ENCODE peak calls at places on chromosomes 11 and 22, in six cellular contexts. Y is esophagus squamous epithelium, J is left lung, F is heart left ventricle, A is pancreas, N is cardiac muscle cell. U is an unnamed sample. For H3K27me3, the result is how much of the 10 kb centered on the place peaks cover.

GRCh38 chr11:46649180-46649738 is 31.9 kb downstream of the ATG13 start:
- DNase-seq in Y (no peak), J (no peak), F (peak), A (no peak), N (peak), U (no peak)

GRCh38 chr11:114796954-114797721 is 118.8 kb downstream of the NXPE2 start:
- DNase-seq in Y (no peak), J (no peak), F (peak), A (no peak), N (no peak), U (no peak)

GRCh38 chr11:89293966-89294679 is 116.4 kb downstream of the TYR start:
- DNase-seq in Y (no peak), J (peak), F (peak), A (peak), N (peak), U (no peak)

GRCh38 chr11:22875869-22876473 is 15.7 kb upstream of the CCDC179 start:
- DNase-seq in Y (no peak), J (no peak), F (peak), A (peak), N (peak), U (peak)

GRCh38 chr11:100445231-100445735 is 241.8 kb upstream of the ARHGAP42 start:
- DNase-seq in Y (no peak), J (no peak), F (peak), A (no peak), N (peak), U (no peak)

GRCh38 chr11:92388380-92388779 is 163.8 kb downstream of the FAT3 start:
- DNase-seq in Y (no peak), J (no peak), F (no peak), A (no peak), N (no peak), U (no peak)

GRCh38 chr11:124884340-124884739 is 13.3 kb downstream of the ROBO4 start:
- DNase-seq in Y (no peak), J (no peak), F (no peak), A (no peak), N (no peak), U (no peak)

GRCh38 chr11:89177691-89178231 is at the start of gene TYR:
- DNase-seq in Y (no peak), J (no peak), F (no peak), A (no peak), N (no peak), U (no peak)

GRCh38 chr11:111729441-111729840 is 36.7 kb downstream of the PPP2R1B start:
- DNase-seq in Y (no peak), J (no peak), F (no peak), A (no peak), N (no peak), U (no peak)

GRCh38 chr11:90220391-90220790 is 2.5 kb downstream of the CHORDC1 start:
- DNase-seq in Y (no peak), J (no peak), F (no peak), A (no peak), N (peak), U (no peak)

GRCh38 chr11:57792060-57792541 is 30.5 kb downstream of the CTNND1 start:
- DNase-seq in Y (peak), J (peak), F (peak), A (no peak), N (peak), U (peak)

GRCh38 chr22:46063861-46064235 is 86.5 kb upstream of the PPARA start:
- DNase-seq in Y (no peak), J (peak), F (no peak), A (peak), N (no peak), U (no peak)

GRCh38 chr11:103671143-103671651 is 365.2 kb upstream of the DDI1 start:
- DNase-seq in Y (no peak), J (no peak), F (no peak), A (no peak), N (no peak), U (no peak)

GRCh38 chr11:71425851-71426250 is 22.3 kb downstream of the DHCR7 start:
- DNase-seq in Y (no peak), J (no peak), F (no peak), A (no peak), N (no peak), U (no peak)

GRCh38 chr11:2574553-2575535 is 125.0 kb downstream of the KCNQ1OT1 start:
- DNase-seq in Y (no peak), J (peak), F (no peak), A (peak), N (peak), U (no peak)

GRCh38 chr11:8099291-8099899 is 18.4 kb downstream of the TUB start:
- DNase-seq in Y (no peak), J (no peak), F (peak), A (peak), N (peak), U (peak)

GRCh38 chr11:107563702-107564101 is 1.8 kb downstream of the ALKBH8 start:
- DNase-seq in Y (no peak), J (no peak), F (peak), A (no peak), N (peak), U (no peak)

GRCh38 chr11:94853836-94854235 is 85.7 kb downstream of the AMOTL1 start:
- DNase-seq in Y (no peak), J (no peak), F (no peak), A (no peak), N (no peak), U (no peak)

GRCh38 chr22:25134451-25134850 is 65.2 kb upstream of the CRYBB3 start:
- DNase-seq in Y (no peak), J (no peak), F (no peak), A (no peak), N (no peak), U (no peak)

GRCh38 chr11:65578667-65579066 is 2.8 kb downstream of the EHBP1L1 start:
- DNase-seq in Y (no peak), J (no peak), F (no peak), A (no peak), N (no peak), U (no peak)

GRCh38 chr11:46381046-46381835 is at the start of gene MDK:
- DNase-seq in Y (no peak), J (peak), F (no peak), A (peak), N (peak), U (no peak)

GRCh38 chr11:92917927-92918326 is 51.5 kb upstream of the MTNR1B start:
- DNase-seq in Y (no peak), J (no peak), F (no peak), A (no peak), N (no peak), U (no peak)

GRCh38 chr11:63837719-63838118 is 1.2 kb upstream of the MARK2 start:
- DNase-seq in Y (no peak), J (peak), F (no peak), A (no peak), N (no peak), U (no peak)

GRCh38 chr22:47411006-47411405 is 648.6 kb downstream of the TBC1D22A start:
- DNase-seq in Y (no peak), J (peak), F (no peak), A (no peak), N (no peak), U (no peak)

GRCh38 chr11:37946155-37946766 is 1348.2 kb upstream of the RAG2 start:
- DNase-seq in Y (no peak), J (no peak), F (no peak), A (no peak), N (peak), U (no peak)

GRCh38 chr11:125916683-125917337 is 12.5 kb downstream of the DDX25 start:
- DNase-seq in Y (no peak), J (no peak), F (no peak), A (no peak), N (no peak), U (no peak)

GRCh38 chr22:23531966-23532735 is 47.9 kb downstream of the IGLL1 start:
- DNase-seq in Y (no peak), J (peak), F (no peak), A (peak), N (no peak), U (no peak)

GRCh38 chr11:75547617-75548054 is 14.4 kb upstream of the SERPINH1 start:
- DNase-seq in Y (no peak), J (no peak), F (peak), A (peak), N (peak), U (no peak)

GRCh38 chr11:40125054-40125453 is 1334.4 kb downstream of the LRRC4C start:
- DNase-seq in Y (no peak), J (no peak), F (no peak), A (no peak), N (no peak), U (no peak)

GRCh38 chr11:71474141-71474770 is 21.3 kb downstream of the NADSYN1 start:
- DNase-seq in Y (no peak), J (no peak), F (no peak), A (peak), N (no peak), U (no peak)

GRCh38 chr11:86743223-86744118 is 56.9 kb upstream of the PRSS23 start:
- DNase-seq in Y (no peak), J (no peak), F (peak), A (no peak), N (peak), U (no peak)

GRCh38 chr22:44583076-44583760 is 85.2 kb upstream of the RTL6 start:
- DNase-seq in Y (no peak), J (peak), F (peak), A (peak), N (peak), U (no peak)

GRCh38 chr11:120198403-120198786 is 12.4 kb upstream of the OAF start:
- DNase-seq in Y (no peak), J (no peak), F (no peak), A (no peak), N (no peak), U (no peak)

GRCh38 chr22:39094717-39095389 is 2.2 kb upstream of the APOBEC3H start:
- DNase-seq in Y (no peak), J (peak), F (no peak), A (no peak), N (no peak), U (no peak)

GRCh38 chr22:39098576-39098975 is 1.5 kb downstream of the APOBEC3H start:
- DNase-seq in Y (no peak), J (no peak), F (no peak), A (no peak), N (no peak), U (no peak)

GRCh38 chr22:39098026-39098425 is 982 bp downstream of the APOBEC3H start:
- DNase-seq in Y (no peak), J (no peak), F (no peak), A (no peak), N (no peak), U (no peak)

GRCh38 chr22:39097098-39098020 is at the start of gene APOBEC3H:
- DNase-seq in Y (no peak), J (peak), F (peak), A (no peak), N (peak), U (no peak)

DNA sequence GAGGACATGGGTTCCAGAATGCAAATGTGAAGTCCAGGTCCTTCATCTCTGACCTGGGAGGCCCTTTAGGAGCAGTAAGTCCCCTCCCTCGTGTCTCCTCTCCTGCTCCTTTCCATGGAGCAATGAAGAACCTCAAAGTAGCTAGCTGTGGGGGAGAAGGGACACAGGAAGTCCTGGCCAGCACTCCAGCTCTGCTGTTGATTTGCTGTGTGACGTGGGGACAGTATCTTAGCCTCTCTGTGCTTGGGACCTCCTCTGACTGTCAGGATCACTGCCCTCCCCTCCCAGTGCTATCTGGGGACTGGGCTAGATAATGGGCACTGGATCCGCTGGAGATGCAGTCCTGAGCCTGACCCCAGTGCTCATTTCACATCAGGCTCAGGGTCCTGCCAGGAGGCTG is 1.1 kb upstream of the APOBEC3H start:
- DNase-seq in Y (no peak), J (peak), F (no peak), A (no peak), N (no peak), U (no peak)
- H3K4me3 ChIP-seq in Y (no peak), J (no peak), F (no peak), A (no peak), N (no peak), U (no peak)

GRCh38 chr11:73875840-73876239 is 806 bp downstream of the COA4 start:
- DNase-seq in Y (no peak), J (no peak), F (no peak), A (no peak), N (no peak), U (no peak)
- H3K27ac ChIP-seq in Y (peak), J (peak), F (peak), A (peak), N (peak), U (peak)

GRCh38 chr11:72669527-72669926 is 4.7 kb downstream of the PDE2A start:
- DNase-seq in Y (no peak), J (no peak), F (no peak), A (no peak), N (no peak), U (no peak)

GRCh38 chr11:72670041-72670440 is 4.2 kb downstream of the PDE2A start:
- DNase-seq in Y (no peak), J (no peak), F (no peak), A (no peak), N (no peak), U (no peak)

GRCh38 chr11:72668645-72669347 is 5.4 kb downstream of the PDE2A start:
- DNase-seq in Y (no peak), J (no peak), F (no peak), A (no peak), N (no peak), U (no peak)

GRCh38 chr11:72662036-72662435 is 12.2 kb downstream of the PDE2A start:
- DNase-seq in Y (no peak), J (no peak), F (no peak), A (no peak), N (no peak), U (no peak)

GRCh38 chr11:72665911-72666472 is 8.2 kb downstream of the PDE2A start:
- DNase-seq in Y (no peak), J (no peak), F (no peak), A (no peak), N (no peak), U (no peak)
- H3K27me3 ChIP-seq in Y (under half), J (half or more), F (under half), A (under half), N (under half), U (under half)

DNA sequence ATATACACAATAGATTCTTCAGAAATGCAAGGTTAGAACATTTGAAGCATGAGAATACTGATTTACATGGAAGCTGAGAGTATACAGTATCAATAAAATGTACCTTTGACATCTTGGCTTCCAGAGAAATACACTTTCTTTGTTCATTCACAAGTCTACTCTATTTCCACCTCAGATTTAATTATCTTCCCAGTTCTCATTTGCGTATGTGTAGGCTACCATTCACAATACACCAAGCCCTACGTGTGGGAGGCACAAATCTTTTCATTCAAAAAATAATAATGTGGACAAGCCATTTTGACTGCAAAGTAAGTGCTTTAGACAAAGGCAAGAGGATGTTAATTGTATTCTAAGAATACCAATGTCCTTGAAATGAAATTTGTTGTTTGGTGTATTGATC is 132.7 kb upstream of the MTMR2 start:
- DNase-seq in Y (no peak), J (no peak), F (no peak), A (no peak), N (no peak), U (no peak)
- H3K4me3 ChIP-seq in Y (no peak), J (no peak), F (no peak), A (no peak), N (no peak), U (no peak)

GRCh38 chr22:49964493-49965290 is 4.1 kb downstream of the PIM3 start:
- DNase-seq in Y (no peak), J (peak), F (peak), A (peak), N (no peak), U (no peak)
- H3K27ac ChIP-seq in Y (peak), J (peak), F (peak), A (peak), N (peak), U (peak)

DNA sequence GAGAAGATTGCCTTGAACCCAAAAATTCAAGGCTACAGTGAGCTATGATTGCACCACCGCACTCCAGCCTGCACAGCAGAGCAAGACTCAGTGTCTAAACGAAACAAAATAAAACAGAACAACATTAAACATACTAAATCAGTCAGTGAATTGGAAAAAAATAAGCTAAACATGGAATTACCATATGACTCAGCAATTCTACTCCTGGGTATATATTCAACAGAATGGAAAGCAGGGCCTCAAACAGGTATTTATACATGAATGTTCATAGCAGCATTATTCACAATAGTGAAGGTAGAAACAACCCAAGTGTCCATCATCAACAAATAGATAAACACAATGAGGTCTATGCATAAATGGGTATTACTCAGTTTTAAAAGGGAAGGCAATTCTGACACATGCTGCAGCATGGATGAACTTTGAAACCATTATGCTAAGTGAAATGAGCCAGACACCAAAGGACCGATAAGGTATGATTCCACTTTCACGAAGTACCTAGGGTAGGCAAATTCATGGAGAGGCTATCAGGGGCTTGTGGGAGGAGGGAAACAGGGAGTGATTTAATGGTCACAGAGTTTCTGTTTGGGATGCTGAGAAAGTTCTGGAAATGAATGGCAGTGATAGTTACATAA is 15.5 kb downstream of the NTM start:
- DNase-seq in Y (no peak), J (no peak), F (no peak), A (no peak), N (no peak), U (no peak)
- H3K27me3 ChIP-seq in Y (under half), J (under half), F (under half), A (under half), N (under half), U (under half)

DNA sequence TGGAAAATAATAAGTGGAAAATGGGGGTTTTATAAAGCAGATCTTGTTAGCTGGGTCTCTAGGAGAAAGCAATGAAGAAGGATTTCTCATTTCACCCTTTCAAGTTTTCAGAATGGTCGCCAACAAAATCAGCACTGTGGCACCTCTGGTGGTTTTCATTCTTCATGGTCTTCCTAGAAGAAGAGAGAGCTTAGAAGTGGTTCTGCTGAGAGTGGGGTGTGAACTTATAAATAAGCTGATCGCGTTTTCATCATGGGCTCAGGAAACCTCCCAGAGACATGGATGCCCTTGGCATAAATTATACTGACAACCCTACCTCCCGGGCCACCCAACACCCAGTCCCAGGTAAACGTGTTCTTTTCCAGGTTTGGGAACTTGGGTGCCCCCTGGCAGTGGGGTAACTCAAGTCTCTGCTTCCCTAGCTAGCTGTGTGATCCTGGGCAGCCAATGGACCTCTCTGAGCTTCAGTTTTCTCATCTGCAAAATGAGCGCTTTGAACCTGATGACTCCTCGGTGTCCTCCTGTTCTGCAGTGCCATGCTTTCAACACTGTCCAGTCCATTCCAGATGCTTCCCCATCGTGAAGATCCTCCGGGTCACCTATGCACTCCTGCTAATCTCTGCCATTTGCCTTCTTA is 72.6 kb upstream of the GRAMD1B start:
- DNase-seq in Y (no peak), J (no peak), F (no peak), A (no peak), N (no peak), U (no peak)
- H3K4me3 ChIP-seq in Y (peak), J (no peak), F (peak), A (no peak), N (peak), U (peak)